ENCODE peak calls at places on chromosomes 3 and 15, in six cellular contexts. X is HCT116, E is hepatocyte, Q is OCI-LY7, P is GM23338, Z is SK-N-SH. M is an unnamed sample. For H3K36me3, the result is how much of the 10 kb centered on the place peaks cover.

GRCh38 chr3:65277788-65278187 is 590.0 kb upstream of the ADAMTS9 start:
- DNase-seq in Q (no peak), X (no peak), Z (no peak), E (no peak), P (peak), M (peak)

GRCh38 chr15:89141885-89142284 is 53.6 kb downstream of the ABHD2 start:
- DNase-seq in Q (no peak), E (no peak), Z (no peak), P (no peak), X (no peak), M (no peak)

GRCh38 chr3:13419356-13420050 is 619 bp downstream of the NUP210 start:
- DNase-seq in P (peak), Q (peak), Z (peak), X (no peak), E (peak), M (peak)

GRCh38 chr3:139491027-139491700 is 14.8 kb upstream of the RBP2 start:
- DNase-seq in Q (no peak), X (no peak), E (peak), Z (peak), P (peak), M (no peak)

GRCh38 chr3:49244589-49245205 is 32.3 kb downstream of the C3orf62 start:
- DNase-seq in Q (peak), P (no peak), Z (no peak), E (no peak), X (no peak), M (no peak)

GRCh38 chr15:39887211-39887610 is 32.9 kb downstream of the GPR176 start:
- DNase-seq in P (peak), X (no peak), E (no peak), Z (no peak), Q (no peak), M (peak)

GRCh38 chr3:160376681-160377080 is 22.3 kb downstream of the IFT80 start:
- DNase-seq in E (no peak), Q (no peak), X (no peak), Z (no peak), P (no peak), M (no peak)

GRCh38 chr3:86948840-86949239 is 42.1 kb downstream of the VGLL3 start:
- DNase-seq in Z (no peak), Q (no peak), X (no peak), P (no peak), E (no peak), M (no peak)

GRCh38 chr15:92663250-92663951 is 7.8 kb upstream of the FAM174B start:
- DNase-seq in E (no peak), X (no peak), P (no peak), Z (no peak), Q (no peak), M (no peak)

GRCh38 chr15:92714071-92714456 is 58.5 kb upstream of the FAM174B start:
- DNase-seq in Z (peak), X (no peak), E (peak), P (peak), Q (no peak), M (peak)

GRCh38 chr15:59941612-59942011 is 62.5 kb upstream of the FOXB1 start:
- DNase-seq in X (no peak), Z (no peak), P (no peak), E (no peak), Q (no peak), M (peak)

GRCh38 chr3:58383476-58383875 is 50.2 kb downstream of the PDHB start:
- DNase-seq in Q (no peak), X (no peak), P (no peak), Z (no peak), E (no peak), M (no peak)
- H3K36me3 ChIP-seq in Q (half or more), X (under half), P (under half), Z (under half), E (under half), M (under half)

GRCh38 chr3:37913531-37913930 is 51.9 kb downstream of the CTDSPL start:
- DNase-seq in P (no peak), Q (no peak), X (no peak), Z (no peak), E (no peak), M (no peak)

GRCh38 chr3:37910666-37911400 is 49.2 kb downstream of the CTDSPL start:
- DNase-seq in E (no peak), P (no peak), X (no peak), Q (no peak), Z (no peak), M (no peak)

GRCh38 chr3:37907906-37908305 is 46.2 kb downstream of the CTDSPL start:
- DNase-seq in X (no peak), Z (no peak), E (no peak), Q (peak), P (no peak), M (peak)

GRCh38 chr3:37909067-37909911 is 47.6 kb downstream of the CTDSPL start:
- DNase-seq in P (no peak), Z (no peak), Q (no peak), E (no peak), X (no peak), M (no peak)

DNA sequence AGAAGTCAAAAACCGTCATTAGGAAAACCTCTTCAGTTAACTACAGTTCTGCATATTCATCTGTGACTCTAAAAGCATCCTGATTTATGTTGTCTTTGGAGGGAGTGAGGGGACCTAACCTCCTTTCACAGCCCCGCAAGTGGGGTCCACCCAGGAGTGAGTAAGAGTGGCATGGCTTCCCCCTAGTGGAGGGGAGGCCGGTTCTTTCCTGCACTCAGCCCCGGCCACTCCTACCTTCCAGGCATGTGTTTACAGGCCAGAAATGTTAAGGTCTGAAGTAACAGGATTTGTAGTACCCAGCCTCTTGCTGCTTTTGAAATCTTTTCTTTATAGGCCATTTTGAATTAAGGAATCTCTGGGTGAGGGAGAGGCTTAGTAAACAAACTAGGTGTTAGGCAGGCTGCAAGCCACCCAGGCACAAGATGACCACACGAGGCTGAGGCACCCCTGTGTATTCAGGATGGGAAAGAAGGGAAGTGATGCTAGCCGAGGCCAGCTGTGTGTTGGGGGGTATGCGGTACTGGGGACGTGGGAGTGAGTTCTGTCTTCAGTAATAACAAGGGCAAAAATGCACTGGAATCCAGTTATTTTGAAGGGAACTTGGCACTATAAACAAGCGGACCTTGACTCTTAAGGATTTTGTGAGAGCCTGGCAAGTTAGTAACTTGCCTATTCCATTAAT is 50.5 kb downstream of the CTDSPL start:
- DNase-seq in X (no peak), E (no peak), Q (peak), P (peak), Z (no peak), M (no peak)
- TF ChIP-seq CTCF in X (no peak), E (peak), Q (peak), P (peak), Z (no peak), M (peak)

GRCh38 chr3:63343674-63344073 is 65.6 kb downstream of the SYNPR start:
- DNase-seq in P (peak), Q (peak), X (peak), Z (peak), E (peak), M (peak)
- TF ChIP-seq EZH2phosphoT487 in P (no peak), Q (no peak), X (no peak), Z (no peak), E (no peak), M (no peak)

GRCh38 chr3:52144034-52144795 is 10.0 kb downstream of the POC1A start:
- DNase-seq in X (peak), Q (peak), P (peak), E (peak), Z (peak), M (peak)
- H3K36me3 ChIP-seq in X (under half), Q (half or more), P (under half), E (under half), Z (under half), M (under half)

GRCh38 chr15:94031072-94031471 is 200.3 kb upstream of the MCTP2 start:
- DNase-seq in P (no peak), E (no peak), Q (no peak), X (no peak), Z (no peak), M (no peak)
- TF ChIP-seq CTCF in P (no peak), E (no peak), Q (no peak), X (no peak), Z (no peak), M (no peak)

DNA sequence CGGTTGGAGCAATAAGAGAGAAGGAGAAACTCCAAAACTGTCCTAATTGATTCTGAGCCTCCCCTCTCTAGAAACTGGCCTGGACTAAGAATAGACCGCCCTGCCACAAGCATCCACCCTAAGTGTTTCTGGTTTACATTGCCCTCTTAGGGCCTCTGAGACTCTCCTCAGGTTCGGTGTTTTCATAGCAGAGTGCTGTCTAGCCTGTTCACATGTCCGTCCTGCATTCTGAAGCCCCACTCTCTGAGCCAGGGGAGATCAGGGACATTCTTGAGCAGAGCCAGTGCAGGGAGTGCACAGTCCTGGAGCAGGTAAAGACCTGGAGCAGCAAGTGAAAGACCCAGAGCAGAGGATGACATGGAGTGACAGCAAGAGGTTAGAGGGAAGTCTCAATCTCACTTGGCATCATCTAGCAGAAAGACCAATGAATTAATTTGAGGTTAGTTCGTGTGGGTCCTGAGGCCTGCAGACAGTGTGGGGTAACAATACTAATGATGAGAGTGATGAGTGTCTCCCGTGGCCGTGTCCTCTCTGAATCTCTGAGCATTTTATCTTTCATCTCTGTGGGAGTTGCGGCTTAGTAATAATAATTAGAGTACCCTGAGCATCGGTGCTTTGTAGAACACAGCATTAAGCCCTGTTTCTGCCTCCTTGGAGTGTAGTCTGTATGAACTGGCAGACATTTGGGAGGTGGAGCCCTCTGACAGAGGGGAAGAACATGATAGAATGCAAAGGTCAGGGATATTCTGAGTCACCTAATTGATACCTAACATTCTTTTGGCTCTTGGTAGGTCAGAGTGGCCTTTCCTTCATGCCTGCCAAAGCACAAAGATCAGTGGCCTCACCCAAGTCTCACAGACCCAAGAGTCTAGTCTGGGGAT is 24.6 kb downstream of the MAPKBP1 start:
- DNase-seq in E (no peak), Q (no peak), P (no peak), X (no peak), Z (no peak), M (no peak)
- TF ChIP-seq EZH2phosphoT487 in E (no peak), Q (no peak), P (no peak), X (no peak), Z (no peak), M (no peak)

GRCh38 chr15:32132850-32133249 is 102.5 kb downstream of the CHRNA7 start:
- DNase-seq in Z (no peak), E (no peak), Q (no peak), X (no peak), P (no peak), M (no peak)

GRCh38 chr15:32134777-32135307 is 104.5 kb downstream of the CHRNA7 start:
- DNase-seq in Z (peak), E (no peak), Q (no peak), P (no peak), X (no peak), M (no peak)

GRCh38 chr15:32130823-32131222 is 100.5 kb downstream of the CHRNA7 start:
- DNase-seq in Q (no peak), Z (no peak), E (no peak), P (peak), X (no peak), M (no peak)

GRCh38 chr15:32131803-32132202 is 101.5 kb downstream of the CHRNA7 start:
- DNase-seq in Z (no peak), X (no peak), Q (no peak), E (no peak), P (no peak), M (no peak)

GRCh38 chr15:32135326-32135725 is 105.0 kb downstream of the CHRNA7 start:
- DNase-seq in Z (no peak), X (no peak), E (no peak), P (no peak), Q (no peak), M (no peak)
- H3K36me3 ChIP-seq in Z (under half), X (under half), E (under half), P (under half), Q (under half), M (under half)

GRCh38 chr3:108527827-108528226 is 17.4 kb upstream of the MYH15 start:
- DNase-seq in Z (no peak), E (no peak), X (no peak), P (no peak), Q (no peak), M (no peak)
- TF ChIP-seq CTCF in Z (no peak), E (no peak), X (no peak), P (no peak), Q (no peak), M (no peak)

DNA sequence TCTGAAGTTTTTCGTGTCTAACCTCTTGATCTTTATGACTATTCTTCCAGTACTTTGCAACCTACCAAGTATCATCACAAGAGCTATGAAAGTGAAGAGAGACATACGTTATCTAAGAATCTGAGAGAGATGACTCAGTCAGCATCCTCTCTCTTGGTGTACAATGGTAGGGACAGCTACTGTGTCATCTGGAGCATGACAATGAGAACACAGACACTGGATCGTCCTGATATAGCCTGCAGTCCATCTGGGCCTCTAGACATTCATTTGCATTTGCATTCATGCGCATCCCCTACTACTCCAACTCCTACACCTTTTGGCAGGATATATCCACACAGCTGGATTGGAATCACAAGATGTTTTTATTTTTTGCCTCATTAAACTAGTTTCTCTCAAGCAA is 115.2 kb downstream of the PEX5L start:
- DNase-seq in E (no peak), X (no peak), Z (no peak), P (no peak), Q (no peak), M (no peak)
- TF ChIP-seq EZH2phosphoT487 in E (no peak), X (no peak), Z (no peak), P (no peak), Q (no peak), M (no peak)

M was measured in neural progenitor cell.